ENCODE peak calls at places on chromosomes 13 and 19, in nine cellular contexts. T is colonic mucosa, H is cardiac muscle cell, A is lower lobe of right lung, I is breast epithelium, K is endodermal cell, Q is stomach, P is upper lobe of right lung, Z is pancreas. L is an unnamed sample.

GRCh38 chr13:89812856-89813255 is 1534.6 kb upstream of the MIR17HG start:
- DNase-seq in T (no peak), H (no peak), A (no peak), I (no peak), K (no peak), Q (no peak), P (no peak), Z (no peak), L (no peak)

GRCh38 chr13:112784811-112785418 is 95.1 kb downstream of the ATP11A start:
- DNase-seq in T (no peak), H (no peak), A (peak), I (no peak), K (no peak), Q (peak), P (no peak), Z (no peak), L (no peak)

GRCh38 chr13:98485561-98485960 is 91.3 kb downstream of the STK24 start:
- DNase-seq in T (no peak), H (no peak), A (no peak), I (no peak), K (peak), Q (no peak), P (no peak), Z (no peak), L (no peak)

GRCh38 chr19:13053761-13054604 is 48.7 kb downstream of the LYL1 start:
- DNase-seq in T (peak), H (peak), A (peak), I (peak), K (peak), Q (peak), P (peak), Z (peak), L (peak)

GRCh38 chr13:107881362-107881761 is 334.0 kb downstream of the LIG4 start:
- DNase-seq in T (no peak), H (no peak), A (no peak), I (no peak), K (no peak), Q (no peak), P (no peak), Z (no peak), L (no peak)

GRCh38 chr19:10452726-10453620 is 32.6 kb downstream of the PDE4A start:
- DNase-seq in T (no peak), H (no peak), A (no peak), I (no peak), K (no peak), Q (no peak), P (no peak), Z (no peak), L (no peak)

GRCh38 chr13:112643759-112644459 is 45.9 kb upstream of the ATP11A start:
- DNase-seq in T (no peak), H (no peak), A (peak), I (no peak), K (no peak), Q (peak), P (peak), Z (peak), L (no peak)

GRCh38 chr13:29817604-29818378 is 32.6 kb downstream of the UBL3 start:
- DNase-seq in T (no peak), H (no peak), A (no peak), I (no peak), K (no peak), Q (no peak), P (no peak), Z (no peak), L (no peak)

GRCh38 chr19:16899566-16900075 is 10.8 kb downstream of the F2RL3 start:
- DNase-seq in T (peak), H (peak), A (peak), I (no peak), K (peak), Q (peak), P (no peak), Z (no peak), L (no peak)

GRCh38 chr19:49849433-49850220 is 1.3 kb upstream of the PTOV1 start:
- DNase-seq in T (no peak), H (no peak), A (no peak), I (no peak), K (no peak), Q (no peak), P (no peak), Z (peak), L (no peak)

GRCh38 chr19:48836089-48837017 is at the start of gene HSD17B14:
- DNase-seq in T (no peak), H (peak), A (no peak), I (peak), K (peak), Q (no peak), P (peak), Z (no peak), L (no peak)

GRCh38 chr19:47489072-47489914 is 5.3 kb upstream of the KPTN start:
- DNase-seq in T (no peak), H (no peak), A (peak), I (no peak), K (no peak), Q (no peak), P (peak), Z (peak), L (no peak)

GRCh38 chr13:76129305-76130040 is 493.3 kb downstream of the LMO7 start:
- DNase-seq in T (no peak), H (peak), A (no peak), I (no peak), K (no peak), Q (no peak), P (no peak), Z (no peak), L (no peak)

GRCh38 chr13:96967248-96967745 is 27.0 kb downstream of the OXGR1 start:
- DNase-seq in T (no peak), H (no peak), A (no peak), I (no peak), K (peak), Q (no peak), P (no peak), Z (no peak), L (no peak)

GRCh38 chr19:28468701-28469459 is 744.1 kb downstream of the UQCRFS1 start:
- DNase-seq in T (peak), H (no peak), A (peak), I (no peak), K (peak), Q (no peak), P (no peak), Z (peak), L (no peak)

GRCh38 chr19:17755977-17756670 is 4.8 kb downstream of the FCHO1 start:
- DNase-seq in T (peak), H (peak), A (no peak), I (no peak), K (peak), Q (peak), P (no peak), Z (peak), L (no peak)

GRCh38 chr19:279656-280055 is 11.5 kb downstream of the PLPP2 start:
- DNase-seq in T (no peak), H (no peak), A (no peak), I (no peak), K (no peak), Q (no peak), P (no peak), Z (no peak), L (no peak)

GRCh38 chr13:30569901-30570576 is 47.7 kb upstream of the USPL1 start:
- DNase-seq in T (peak), H (no peak), A (no peak), I (peak), K (peak), Q (peak), P (no peak), Z (no peak), L (peak)

GRCh38 chr13:77310579-77311279 is 16.2 kb downstream of the MYCBP2 start:
- DNase-seq in T (no peak), H (no peak), A (no peak), I (no peak), K (no peak), Q (no peak), P (no peak), Z (no peak), L (no peak)

GRCh38 chr13:93727301-93728141 is 500.9 kb downstream of the GPC6 start:
- DNase-seq in T (no peak), H (peak), A (no peak), I (no peak), K (no peak), Q (no peak), P (no peak), Z (no peak), L (no peak)

GRCh38 chr13:94419304-94419943 is 60.1 kb downstream of the DCT start:
- DNase-seq in T (no peak), H (no peak), A (no peak), I (no peak), K (no peak), Q (no peak), P (no peak), Z (no peak), L (no peak)

GRCh38 chr13:66353664-66354063 is 876.5 kb downstream of the PCDH9 start:
- DNase-seq in T (no peak), H (no peak), A (no peak), I (no peak), K (no peak), Q (no peak), P (no peak), Z (no peak), L (no peak)

GRCh38 chr13:27446986-27447583 is 3.3 kb downstream of the MTIF3 start:
- DNase-seq in T (no peak), H (no peak), A (no peak), I (no peak), K (no peak), Q (no peak), P (no peak), Z (no peak), L (no peak)

GRCh38 chr13:64925284-64925683 is 2304.9 kb downstream of the PCDH9 start:
- DNase-seq in T (no peak), H (peak), A (no peak), I (no peak), K (peak), Q (no peak), P (no peak), Z (peak), L (no peak)

GRCh38 chr19:35740423-35741215 is 1.6 kb downstream of the IGFLR1 start:
- DNase-seq in T (peak), H (peak), A (peak), I (peak), K (peak), Q (peak), P (peak), Z (peak), L (peak)
- TF ChIP-seq CTCF in T (no peak), H (peak), A (peak), I (no peak), K (peak), Q (no peak), P (peak), Z (no peak), L (no peak)

GRCh38 chr19:37468961-37469777 is at the start of gene ZNF570:
- DNase-seq in T (peak), H (peak), A (peak), I (peak), K (peak), Q (peak), P (peak), Z (peak), L (peak)
- H3K27ac ChIP-seq in T (peak), H (peak), A (peak), I (peak), K (peak), Q (peak), P (peak), Z (peak), L (peak)

GRCh38 chr19:33066543-33066942 is 1.9 kb upstream of the RHPN2 start:
- DNase-seq in T (no peak), H (no peak), A (no peak), I (no peak), K (no peak), Q (no peak), P (no peak), Z (no peak), L (no peak)

GRCh38 chr19:33062902-33063301 is 1.8 kb downstream of the RHPN2 start:
- DNase-seq in T (no peak), H (no peak), A (no peak), I (no peak), K (no peak), Q (no peak), P (no peak), Z (no peak), L (no peak)

GRCh38 chr19:33063356-33064116 is 1.2 kb downstream of the RHPN2 start:
- DNase-seq in T (peak), H (peak), A (peak), I (no peak), K (peak), Q (peak), P (no peak), Z (no peak), L (peak)

GRCh38 chr19:33064778-33065550 is at the start of gene RHPN2:
- DNase-seq in T (peak), H (peak), A (peak), I (no peak), K (peak), Q (peak), P (peak), Z (peak), L (peak)

GRCh38 chr19:33064117-33064777 is 441 bp downstream of the RHPN2 start:
- DNase-seq in T (peak), H (peak), A (peak), I (no peak), K (peak), Q (peak), P (peak), Z (peak), L (peak)
- TF ChIP-seq CTCF in T (no peak), H (no peak), A (no peak), I (no peak), K (peak), Q (no peak), P (no peak), Z (no peak), L (no peak)

GRCh38 chr19:7870571-7871279 is 3.5 kb downstream of the PRR36 start:
- DNase-seq in T (peak), H (peak), A (no peak), I (peak), K (peak), Q (peak), P (peak), Z (peak), L (peak)
- H3K27ac ChIP-seq in T (peak), H (peak), A (no peak), I (no peak), K (peak), Q (peak), P (no peak), Z (no peak), L (peak)

L was measured in RWPE1.